ENCODE peak calls at places on chromosomes 3 and 15, in six cellular contexts. E is adrenal gland, V is ovary, C is Peyer's patch, L is right lobe of liver, N is GM12878. U is an unnamed sample.

GRCh38 chr3:89164774-89165173 is 57.4 kb downstream of the EPHA3 start:
- DNase-seq in E (no peak), V (no peak), C (no peak), L (no peak), N (no peak), U (no peak)

GRCh38 chr15:57156210-57156887 is 220.0 kb upstream of the CGNL1 start:
- DNase-seq in E (peak; percentile 60), V (no peak), C (no peak), L (no peak), N (no peak), U (no peak)

GRCh38 chr3:158936530-158937113 is 134.8 kb downstream of the MFSD1 start:
- DNase-seq in E (no peak), V (no peak), C (no peak), L (no peak), N (no peak), U (no peak)

GRCh38 chr15:25094519-25094918 is 139.7 kb downstream of the SNRPN start:
- DNase-seq in E (no peak), V (no peak), C (no peak), L (no peak), N (no peak), U (peak; percentile 45)

GRCh38 chr3:180615954-180616353 is 14.0 kb downstream of the TTC14 start:
- DNase-seq in E (no peak), V (no peak), C (no peak), L (no peak), N (no peak), U (no peak)

GRCh38 chr3:134659391-134660045 is 8.7 kb upstream of the KY start:
- DNase-seq in E (no peak), V (no peak), C (no peak), L (no peak), N (no peak), U (no peak)

GRCh38 chr15:77834276-77834990 is 201.7 kb upstream of the LINGO1 start:
- DNase-seq in E (no peak), V (no peak), C (no peak), L (peak; percentile 14), N (no peak), U (peak; percentile 27)

GRCh38 chr3:8301977-8302589 is 199.5 kb upstream of the LMCD1 start:
- DNase-seq in E (no peak), V (no peak), C (no peak), L (no peak), N (no peak), U (no peak)

GRCh38 chr3:81581966-81582599 is 179.4 kb downstream of the GBE1 start:
- DNase-seq in E (peak; percentile 72), V (peak; percentile 20), C (no peak), L (no peak), N (peak; percentile 4), U (no peak)

GRCh38 chr3:12940854-12941253 is 99.5 kb upstream of the RPL32 start:
- DNase-seq in E (no peak), V (no peak), C (no peak), L (no peak), N (no peak), U (no peak)

GRCh38 chr3:105938101-105938500 is 69.3 kb upstream of the CBLB start:
- DNase-seq in E (no peak), V (no peak), C (no peak), L (no peak), N (no peak), U (no peak)

GRCh38 chr3:157360044-157360443 is 76.6 kb upstream of the PTX3 start:
- DNase-seq in E (peak; percentile 62), V (no peak), C (no peak), L (no peak), N (no peak), U (no peak)

GRCh38 chr3:53803816-53804545 is 42.2 kb downstream of the CHDH start:
- DNase-seq in E (peak; percentile 46), V (no peak), C (no peak), L (no peak), N (no peak), U (no peak)

GRCh38 chr3:58052373-58053273 is 44.4 kb downstream of the FLNB start:
- DNase-seq in E (peak; percentile 96), V (peak; percentile 91), C (peak; percentile 44), L (peak; percentile 88), N (no peak), U (no peak)

GRCh38 chr3:171704002-171704401 is 106.3 kb downstream of the PLD1 start:
- DNase-seq in E (no peak), V (no peak), C (no peak), L (no peak), N (no peak), U (no peak)

GRCh38 chr3:128281461-128282367 is 128.4 kb downstream of the EEFSEC start:
- DNase-seq in E (no peak), V (no peak), C (no peak), L (no peak), N (no peak), U (peak; percentile 56)

GRCh38 chr15:26461847-26462608 is 310.8 kb downstream of the GABRB3 start:
- DNase-seq in E (no peak), V (no peak), C (no peak), L (no peak), N (no peak), U (no peak)

GRCh38 chr3:38738630-38739395 is 77.2 kb downstream of the SCN10A start:
- DNase-seq in E (peak; percentile 63), V (no peak), C (no peak), L (no peak), N (no peak), U (no peak)

GRCh38 chr3:141797167-141797773 is 34.1 kb downstream of the GRK7 start:
- DNase-seq in E (peak; percentile 68), V (peak; percentile 35), C (peak; percentile 46), L (peak; percentile 63), N (no peak), U (peak; percentile 89)

GRCh38 chr3:174440350-174440716 is 418.8 kb upstream of the NAALADL2 start:
- DNase-seq in E (no peak), V (peak; percentile 46), C (no peak), L (no peak), N (no peak), U (no peak)

GRCh38 chr3:21860657-21861056 is 109.6 kb upstream of the ZNF385D start:
- DNase-seq in E (no peak), V (no peak), C (no peak), L (no peak), N (no peak), U (no peak)

DNA sequence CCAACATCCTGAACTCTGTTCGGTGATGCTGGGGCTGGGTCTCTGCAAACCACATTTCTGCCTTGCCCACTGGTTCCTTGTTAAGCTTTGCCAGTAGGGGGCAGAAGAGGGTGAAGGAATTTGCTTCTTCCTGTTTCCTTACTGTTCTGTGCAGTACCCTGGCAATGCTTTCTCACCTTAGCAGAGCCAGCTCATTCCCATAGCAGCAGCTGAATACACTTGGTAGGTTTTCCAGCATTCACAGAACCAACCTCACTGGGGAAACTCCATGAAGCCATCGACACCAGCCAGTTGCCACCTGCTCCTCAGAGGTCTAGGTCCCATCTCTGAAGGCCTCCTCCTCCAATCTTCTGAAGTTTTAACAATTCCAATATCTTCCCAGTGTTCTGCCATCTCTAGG is 308.4 kb downstream of the PDCD6IP start:
- DNase-seq in E (no peak), V (no peak), C (peak; percentile 37), L (no peak), N (peak; percentile 51), U (no peak)
- TF ChIP-seq CTCF in E (no peak), V (no peak), C (peak; percentile 54), L (no peak), N (peak; percentile 69), U (no peak)

DNA sequence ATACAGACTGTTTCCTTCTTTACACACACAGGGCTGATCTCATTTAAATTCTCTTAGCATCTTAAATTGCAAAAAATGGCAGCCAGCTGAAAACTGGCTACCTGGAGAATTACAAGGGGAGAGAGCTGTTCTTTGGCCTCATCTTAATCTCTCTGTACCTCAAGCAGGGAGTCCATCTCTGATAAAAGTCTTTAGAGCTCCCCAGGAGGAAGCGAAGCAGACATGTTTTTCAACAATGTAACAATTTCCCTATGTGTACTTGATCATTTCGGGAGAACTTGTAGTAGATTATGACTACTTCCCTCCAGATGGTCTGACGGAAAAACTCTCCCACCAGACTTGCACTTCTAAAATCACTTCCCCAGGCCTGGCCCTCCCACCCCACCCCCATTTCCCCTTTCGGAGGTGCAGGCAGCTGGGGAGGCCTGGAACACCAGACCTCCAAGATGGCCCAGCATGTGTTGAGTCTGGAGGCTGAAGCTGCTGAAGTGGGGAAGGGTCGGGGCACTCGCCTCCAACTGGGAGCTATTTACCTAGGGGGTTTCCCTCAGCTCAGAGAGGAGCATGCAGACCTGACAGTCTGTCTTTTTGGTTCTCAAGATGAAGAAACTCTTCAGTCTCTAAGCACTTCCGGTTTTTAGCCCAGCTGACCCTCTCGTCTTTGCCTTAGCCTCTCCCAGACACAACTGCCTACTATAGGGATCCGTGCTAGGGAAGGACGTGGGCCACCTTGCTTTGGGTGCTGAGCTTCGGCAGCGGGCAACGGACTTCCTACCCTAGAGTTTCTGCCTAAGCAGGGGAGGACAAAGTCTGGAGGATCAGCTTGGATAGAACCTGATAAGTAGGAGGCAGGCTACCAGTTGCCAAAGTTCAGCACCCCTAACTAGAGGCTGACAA is 164.0 kb upstream of the TBL1XR1 start:
- DNase-seq in E (peak; percentile 60), V (no peak), C (peak; percentile 42), L (peak; percentile 58), N (no peak), U (peak; percentile 81)
- H3K4me1 ChIP-seq in E (peaks cover 42% of the 10 kb centered on the region), V (peaks cover 20% of the 10 kb centered on the region), C (peaks cover 10% of the 10 kb centered on the region), L (peaks cover 4% of the 10 kb centered on the region), N (peaks cover 33% of the 10 kb centered on the region), U (peaks cover 54% of the 10 kb centered on the region)

GRCh38 chr3:113746069-113746954 is at the start of gene NAA50:
- DNase-seq in E (peak; percentile 98), V (peak; percentile 96), C (peak; percentile 87), L (peak; percentile 96), N (peak; percentile 82), U (peak; percentile 97)

GRCh38 chr3:113745273-113746068 is 578 bp downstream of the NAA50 start:
- DNase-seq in E (peak; percentile 90), V (peak; percentile 79), C (peak; percentile 78), L (peak; percentile 76), N (peak; percentile 72), U (peak; percentile 94)

GRCh38 chr3:113744941-113745272 is 1.1 kb downstream of the NAA50 start:
- DNase-seq in E (no peak), V (no peak), C (no peak), L (no peak), N (no peak), U (no peak)

GRCh38 chr3:113747719-113748046 is 848 bp downstream of the ATP6V1A start:
- DNase-seq in E (no peak), V (no peak), C (no peak), L (no peak), N (peak; percentile 30), U (no peak)

GRCh38 chr3:113746955-113747718 is at the start of gene ATP6V1A:
- DNase-seq in E (peak; percentile 85), V (no peak), C (peak; percentile 81), L (peak; percentile 85), N (no peak), U (peak; percentile 94)
- TF ChIP-seq POLR2A in E (peak; percentile 63), V (no peak), C (peak; percentile 32), L (peak; percentile 65), N (peak; percentile 87), U (no peak)

GRCh38 chr15:87492321-87492720 is 764.2 kb downstream of the NTRK3 start:
- DNase-seq in E (no peak), V (no peak), C (no peak), L (no peak), N (no peak), U (no peak)

GRCh38 chr15:87493803-87494202 is 762.7 kb downstream of the NTRK3 start:
- DNase-seq in E (no peak), V (no peak), C (no peak), L (no peak), N (no peak), U (no peak)

GRCh38 chr15:87487484-87487883 is 769.1 kb downstream of the NTRK3 start:
- DNase-seq in E (no peak), V (no peak), C (no peak), L (no peak), N (no peak), U (no peak)

GRCh38 chr15:87489902-87490301 is 766.6 kb downstream of the NTRK3 start:
- DNase-seq in E (no peak), V (no peak), C (no peak), L (no peak), N (no peak), U (no peak)
- TF ChIP-seq CTCF in E (no peak), V (no peak), C (no peak), L (no peak), N (no peak), U (no peak)

U was measured in spleen.